ENCODE peak calls at places on chromosomes 13 and 19, in ten cellular contexts. P is left lung; O is mucosa of descending colon; B is A549; W is thoracic aorta; G is psoas muscle; Q is transverse colon; H is GM13976; T is CD8-positive, alpha-beta T cell; V is WTC11. S is an unnamed sample.

GRCh38 chr19:55305491-55305890 is 19.6 kb downstream of the TMEM150B start:
- DNase-seq in V (peak), G (peak), H (peak), T (no peak), O (peak), W (no peak), Q (no peak), P (no peak), B (peak), S (peak)

GRCh38 chr13:43422061-43422460 is 364.7 kb downstream of the ENOX1 start:
- DNase-seq in O (no peak), P (no peak), Q (no peak), W (no peak), V (no peak), H (no peak), T (no peak), B (no peak), G (no peak), S (no peak)

GRCh38 chr13:42836930-42837329 is 55.5 kb downstream of the FAM216B start:
- DNase-seq in V (no peak), W (no peak), H (no peak), T (no peak), P (no peak), Q (peak), B (peak), O (no peak), G (no peak), S (no peak)

GRCh38 chr13:60061737-60062136 is 102.0 kb downstream of the DIAPH3 start:
- DNase-seq in T (no peak), G (no peak), P (no peak), H (no peak), B (no peak), O (no peak), W (no peak), V (no peak), Q (no peak), S (no peak)

GRCh38 chr19:35977446-35978222 is 17.4 kb upstream of the SDHAF1 start:
- DNase-seq in B (peak), V (peak), O (no peak), T (no peak), P (peak), H (no peak), G (no peak), Q (no peak), W (no peak), S (no peak)

GRCh38 chr19:7917292-7918061 is 2.7 kb upstream of the SNAPC2 start:
- DNase-seq in G (peak), W (no peak), H (peak), V (peak), T (no peak), B (peak), P (peak), O (peak), Q (peak), S (peak)

GRCh38 chr19:3849092-3849491 is 19.7 kb downstream of the ZFR2 start:
- DNase-seq in W (no peak), G (no peak), T (no peak), O (no peak), P (no peak), H (no peak), Q (peak), B (no peak), V (peak), S (no peak)

GRCh38 chr13:48655291-48655690 is 1.6 kb downstream of the CYSLTR2 start:
- DNase-seq in W (no peak), T (no peak), V (no peak), Q (no peak), H (no peak), B (no peak), P (no peak), G (no peak), O (no peak), S (no peak)

GRCh38 chr13:110138009-110138699 is 168.8 kb downstream of the COL4A1 start:
- DNase-seq in H (peak), O (peak), B (peak), G (peak), Q (peak), P (peak), T (peak), V (peak), W (peak), S (peak)

GRCh38 chr19:35138305-35138799 is 272 bp upstream of the FXYD1 start:
- DNase-seq in W (no peak), B (no peak), T (no peak), V (no peak), O (no peak), H (no peak), Q (no peak), P (no peak), G (peak), S (no peak)

GRCh38 chr13:39784347-39784746 is 128.9 kb downstream of the COG6 start:
- DNase-seq in W (no peak), V (no peak), H (no peak), T (no peak), B (no peak), P (no peak), O (no peak), G (no peak), Q (no peak), S (no peak)

GRCh38 chr19:56105090-56105701 is 15.9 kb downstream of the ZNF787 start:
- DNase-seq in W (peak), V (peak), H (peak), G (peak), Q (peak), P (peak), B (peak), T (peak), O (peak), S (peak)

GRCh38 chr13:102877285-102877684 is 31.5 kb downstream of the ERCC5 start:
- DNase-seq in Q (no peak), O (no peak), W (no peak), V (no peak), H (no peak), G (peak), P (no peak), T (no peak), B (no peak), S (no peak)

GRCh38 chr19:9535934-9536333 is 2.5 kb downstream of the ZNF426 start:
- DNase-seq in P (no peak), H (no peak), W (no peak), B (no peak), O (no peak), Q (no peak), V (no peak), T (no peak), G (no peak), S (no peak)

GRCh38 chr19:34317311-34317927 is 47.6 kb upstream of the GPI start:
- DNase-seq in H (no peak), Q (peak), W (no peak), O (no peak), T (no peak), V (no peak), P (no peak), G (no peak), B (no peak), S (no peak)

GRCh38 chr13:93628136-93628535 is 401.5 kb downstream of the GPC6 start:
- DNase-seq in T (no peak), W (no peak), H (no peak), B (no peak), G (no peak), O (no peak), Q (no peak), V (no peak), P (no peak), S (no peak)

GRCh38 chr19:5152767-5153532 is 184.0 kb downstream of the KDM4B start:
- DNase-seq in G (no peak), B (no peak), P (peak), Q (no peak), W (no peak), T (no peak), O (no peak), H (no peak), V (no peak), S (no peak)

GRCh38 chr19:11295665-11296245 is at the start of gene TSPAN16:
- DNase-seq in G (no peak), H (no peak), O (peak), P (peak), V (no peak), B (no peak), Q (no peak), W (no peak), T (no peak), S (no peak)
- TF ChIP-seq CTCF in G (no peak), H (no peak), O (no peak), P (no peak), V (no peak), B (no peak), Q (no peak), W (no peak), T (no peak), S (no peak)

DNA sequence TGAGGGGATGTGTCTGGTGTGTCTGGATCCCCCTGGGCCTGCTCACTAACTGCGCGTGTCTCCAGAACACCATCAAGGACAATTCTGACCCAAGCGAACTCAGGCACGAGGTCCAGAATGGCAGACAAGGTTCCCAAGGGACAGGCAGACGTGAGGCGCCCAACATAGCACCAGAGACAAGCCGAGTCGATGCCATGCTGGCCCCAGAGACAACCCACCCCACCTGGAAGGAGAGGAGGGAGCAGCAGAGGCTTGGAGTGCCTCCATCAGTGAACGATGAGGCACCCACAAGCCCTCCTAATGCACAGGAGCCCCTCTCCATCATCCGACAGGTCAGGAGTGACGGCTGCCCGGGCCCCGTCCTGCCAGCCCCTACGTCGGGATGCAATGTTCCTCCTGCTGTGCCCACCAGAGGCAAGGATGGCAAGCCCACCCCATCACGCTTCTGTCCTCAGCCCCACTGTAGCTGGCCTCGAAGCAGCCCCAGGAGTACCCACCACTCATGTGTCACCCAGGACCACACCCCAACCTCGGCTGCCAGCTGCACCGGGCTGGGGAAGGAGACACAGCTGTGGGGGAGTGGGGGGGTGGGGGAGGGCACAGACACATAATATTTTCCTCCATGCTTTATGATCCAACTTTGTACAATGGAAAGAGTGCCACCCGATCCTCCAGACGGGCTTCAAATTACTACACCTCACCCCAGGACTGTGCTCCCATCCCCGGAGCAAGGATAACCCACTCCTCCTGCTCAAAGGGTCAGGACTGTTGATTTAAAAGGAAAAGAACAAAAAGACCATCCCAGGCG is 11.8 kb downstream of the AP3D1 start:
- DNase-seq in Q (no peak), V (no peak), H (no peak), P (no peak), W (no peak), O (no peak), T (no peak), B (no peak), G (no peak), S (no peak)
- TF ChIP-seq CTCF in Q (no peak), V (no peak), H (no peak), P (no peak), W (no peak), O (no peak), T (no peak), B (no peak), G (no peak), S (no peak)

GRCh38 chr13:24493356-24493755 is 19.2 kb downstream of the PARP4 start:
- DNase-seq in H (no peak), Q (no peak), P (no peak), G (no peak), B (no peak), W (no peak), V (no peak), O (no peak), T (no peak), S (no peak)
- TF ChIP-seq CTCF in H (no peak), Q (no peak), P (no peak), G (no peak), B (no peak), W (no peak), V (no peak), O (no peak), T (no peak), S (no peak)

GRCh38 chr19:46992699-46993535 is 26.7 kb upstream of the NPAS1 start:
- DNase-seq in W (no peak), P (no peak), G (peak), B (no peak), H (no peak), Q (no peak), T (no peak), O (no peak), V (no peak), S (no peak)
- TF ChIP-seq CTCF in W (no peak), P (no peak), G (no peak), B (no peak), H (no peak), Q (no peak), T (no peak), O (no peak), V (no peak), S (no peak)

GRCh38 chr19:41263850-41264580 is at the start of gene HNRNPUL1:
- DNase-seq in B (peak), P (peak), H (peak), O (peak), T (peak), W (peak), G (peak), V (peak), Q (peak), S (peak)
- TF ChIP-seq CTCF in B (peak), P (no peak), H (peak), O (no peak), T (no peak), W (peak), G (peak), V (no peak), Q (no peak), S (peak)

S was measured in GM10248.